ENCODE peak calls at places on chromosomes 12 and 14, in ten cellular contexts. One of them, this sample, is unnamed.
A peak's percentile ranks its signal among the peaks of the same experiment; 100 is the strongest.

GRCh38 chr12:6836851-6837250 is 3.9 kb upstream of the GNB3 start:
- DNase-seq in mucosa of descending colon: peak; percentile 26
- DNase-seq in endodermal cell: no peak
- DNase-seq in Peyer's patch: no peak
- DNase-seq in SK-N-SH: no peak
- DNase-seq in heart left ventricle: no peak
- DNase-seq in CD8-positive, alpha-beta T cell: no peak
- DNase-seq in neural progenitor cell: no peak
- DNase-seq in body of pancreas: no peak
- DNase-seq in cardiac muscle cell: no peak
- DNase-seq in this sample: no peak

GRCh38 chr12:106680280-106680679 is 94.2 kb upstream of the RIC8B start:
- DNase-seq in neural progenitor cell: no peak
- DNase-seq in mucosa of descending colon: no peak
- DNase-seq in CD8-positive, alpha-beta T cell: no peak
- DNase-seq in endodermal cell: no peak
- DNase-seq in Peyer's patch: no peak
- DNase-seq in body of pancreas: no peak
- DNase-seq in heart left ventricle: no peak
- DNase-seq in cardiac muscle cell: no peak
- DNase-seq in SK-N-SH: no peak
- DNase-seq in this sample: no peak

GRCh38 chr12:122473543-122474323 is 27.0 kb downstream of the ZCCHC8 start:
- DNase-seq in heart left ventricle: peak; percentile 15
- DNase-seq in CD8-positive, alpha-beta T cell: no peak
- DNase-seq in body of pancreas: no peak
- DNase-seq in SK-N-SH: no peak
- DNase-seq in endodermal cell: peak; percentile 44
- DNase-seq in Peyer's patch: peak; percentile 12
- DNase-seq in cardiac muscle cell: no peak
- DNase-seq in neural progenitor cell: no peak
- DNase-seq in mucosa of descending colon: no peak
- DNase-seq in this sample: no peak

GRCh38 chr12:117188961-117189724 is 1.1 kb downstream of the FBXO21 start:
- DNase-seq in mucosa of descending colon: peak; percentile 25
- DNase-seq in cardiac muscle cell: no peak
- DNase-seq in endodermal cell: peak; percentile 68
- DNase-seq in body of pancreas: no peak
- DNase-seq in heart left ventricle: no peak
- DNase-seq in Peyer's patch: no peak
- DNase-seq in neural progenitor cell: peak; percentile 48
- DNase-seq in SK-N-SH: no peak
- DNase-seq in CD8-positive, alpha-beta T cell: no peak
- DNase-seq in this sample: no peak

GRCh38 chr12:132423251-132424117 is 66.5 kb upstream of the FBRSL1 start:
- DNase-seq in mucosa of descending colon: no peak
- DNase-seq in endodermal cell: peak; percentile 88
- DNase-seq in SK-N-SH: peak; percentile 81
- DNase-seq in cardiac muscle cell: no peak
- DNase-seq in Peyer's patch: no peak
- DNase-seq in body of pancreas: no peak
- DNase-seq in CD8-positive, alpha-beta T cell: no peak
- DNase-seq in neural progenitor cell: peak; percentile 70
- DNase-seq in heart left ventricle: no peak
- DNase-seq in this sample: no peak

GRCh38 chr14:53882684-53883083 is 73.9 kb downstream of the BMP4 start:
- DNase-seq in CD8-positive, alpha-beta T cell: no peak
- DNase-seq in Peyer's patch: no peak
- DNase-seq in neural progenitor cell: no peak
- DNase-seq in heart left ventricle: no peak
- DNase-seq in body of pancreas: no peak
- DNase-seq in cardiac muscle cell: no peak
- DNase-seq in endodermal cell: no peak
- DNase-seq in mucosa of descending colon: no peak
- DNase-seq in SK-N-SH: no peak
- DNase-seq in this sample: no peak

GRCh38 chr14:75559451-75560187 is 18.8 kb upstream of the FLVCR2 start:
- DNase-seq in SK-N-SH: no peak
- DNase-seq in endodermal cell: no peak
- DNase-seq in heart left ventricle: no peak
- DNase-seq in mucosa of descending colon: no peak
- DNase-seq in neural progenitor cell: no peak
- DNase-seq in CD8-positive, alpha-beta T cell: no peak
- DNase-seq in body of pancreas: peak; percentile 27
- DNase-seq in Peyer's patch: no peak
- DNase-seq in cardiac muscle cell: no peak
- DNase-seq in this sample: peak; percentile 73

GRCh38 chr14:89040438-89041244 is 216.2 kb downstream of the TTC8 start:
- DNase-seq in mucosa of descending colon: peak; percentile 93
- DNase-seq in body of pancreas: peak; percentile 95
- DNase-seq in Peyer's patch: peak; percentile 72
- DNase-seq in SK-N-SH: peak; percentile 83
- DNase-seq in endodermal cell: peak; percentile 98
- DNase-seq in neural progenitor cell: peak; percentile 89
- DNase-seq in CD8-positive, alpha-beta T cell: peak; percentile 70
- DNase-seq in heart left ventricle: peak; percentile 87
- DNase-seq in cardiac muscle cell: peak; percentile 86
- DNase-seq in this sample: peak; percentile 89

GRCh38 chr12:109609256-109609821 is 35.7 kb downstream of the MVK start:
- DNase-seq in cardiac muscle cell: no peak
- DNase-seq in CD8-positive, alpha-beta T cell: no peak
- DNase-seq in endodermal cell: no peak
- DNase-seq in neural progenitor cell: no peak
- DNase-seq in mucosa of descending colon: no peak
- DNase-seq in SK-N-SH: no peak
- DNase-seq in body of pancreas: no peak
- DNase-seq in heart left ventricle: no peak
- DNase-seq in Peyer's patch: no peak
- DNase-seq in this sample: no peak

GRCh38 chr14:56181666-56182065 is 63.5 kb downstream of the PELI2 start:
- DNase-seq in heart left ventricle: no peak
- DNase-seq in neural progenitor cell: no peak
- DNase-seq in cardiac muscle cell: no peak
- DNase-seq in CD8-positive, alpha-beta T cell: no peak
- DNase-seq in mucosa of descending colon: no peak
- DNase-seq in endodermal cell: no peak
- DNase-seq in body of pancreas: peak; percentile 90
- DNase-seq in SK-N-SH: no peak
- DNase-seq in Peyer's patch: no peak
- DNase-seq in this sample: peak; percentile 43

GRCh38 chr12:56385873-56386272 is 23.2 kb upstream of the APOF start:
- DNase-seq in neural progenitor cell: no peak
- DNase-seq in mucosa of descending colon: no peak
- DNase-seq in Peyer's patch: no peak
- DNase-seq in SK-N-SH: no peak
- DNase-seq in body of pancreas: peak; percentile 60
- DNase-seq in CD8-positive, alpha-beta T cell: no peak
- DNase-seq in cardiac muscle cell: no peak
- DNase-seq in endodermal cell: no peak
- DNase-seq in heart left ventricle: no peak
- DNase-seq in this sample: no peak

GRCh38 chr14:52391866-52392600 is 77.9 kb downstream of the PTGER2 start:
- DNase-seq in endodermal cell: no peak
- DNase-seq in heart left ventricle: no peak
- DNase-seq in cardiac muscle cell: no peak
- DNase-seq in neural progenitor cell: no peak
- DNase-seq in body of pancreas: no peak
- DNase-seq in mucosa of descending colon: no peak
- DNase-seq in CD8-positive, alpha-beta T cell: no peak
- DNase-seq in SK-N-SH: no peak
- DNase-seq in Peyer's patch: no peak
- DNase-seq in this sample: no peak

GRCh38 chr12:114860969-114861368 is 177.0 kb upstream of the TBX3 start:
- DNase-seq in CD8-positive, alpha-beta T cell: no peak
- DNase-seq in body of pancreas: no peak
- DNase-seq in neural progenitor cell: no peak
- DNase-seq in endodermal cell: no peak
- DNase-seq in mucosa of descending colon: no peak
- DNase-seq in SK-N-SH: no peak
- DNase-seq in cardiac muscle cell: no peak
- DNase-seq in heart left ventricle: no peak
- DNase-seq in Peyer's patch: no peak
- DNase-seq in this sample: no peak

GRCh38 chr12:27571463-27571862 is 47.5 kb downstream of the PPFIBP1 start:
- DNase-seq in mucosa of descending colon: no peak
- DNase-seq in SK-N-SH: no peak
- DNase-seq in cardiac muscle cell: no peak
- DNase-seq in endodermal cell: no peak
- DNase-seq in heart left ventricle: no peak
- DNase-seq in Peyer's patch: no peak
- DNase-seq in neural progenitor cell: no peak
- DNase-seq in CD8-positive, alpha-beta T cell: no peak
- DNase-seq in body of pancreas: no peak
- DNase-seq in this sample: no peak

GRCh38 chr14:49946320-49947141 is 53.6 kb downstream of the ARF6 start:
- DNase-seq in CD8-positive, alpha-beta T cell: no peak
- DNase-seq in neural progenitor cell: no peak
- DNase-seq in cardiac muscle cell: no peak
- DNase-seq in mucosa of descending colon: no peak
- DNase-seq in body of pancreas: no peak
- DNase-seq in Peyer's patch: no peak
- DNase-seq in heart left ventricle: no peak
- DNase-seq in endodermal cell: no peak
- DNase-seq in SK-N-SH: peak; percentile 63
- DNase-seq in this sample: no peak

GRCh38 chr12:48980953-48981756 is 3.0 kb downstream of the WNT1 start:
- DNase-seq in mucosa of descending colon: peak; percentile 64
- DNase-seq in cardiac muscle cell: no peak
- DNase-seq in neural progenitor cell: peak; percentile 69
- DNase-seq in SK-N-SH: peak; percentile 80
- DNase-seq in body of pancreas: peak; percentile 45
- DNase-seq in CD8-positive, alpha-beta T cell: no peak
- DNase-seq in heart left ventricle: no peak
- DNase-seq in Peyer's patch: peak; percentile 24
- DNase-seq in endodermal cell: peak; percentile 91
- DNase-seq in this sample: no peak

GRCh38 chr12:48925218-48925871 is at the start of gene FKBP11:
- DNase-seq in body of pancreas: peak; percentile 78
- DNase-seq in heart left ventricle: peak; percentile 69
- DNase-seq in cardiac muscle cell: peak; percentile 39
- DNase-seq in SK-N-SH: peak; percentile 74
- DNase-seq in mucosa of descending colon: peak; percentile 81
- DNase-seq in neural progenitor cell: peak; percentile 60
- DNase-seq in CD8-positive, alpha-beta T cell: peak; percentile 65
- DNase-seq in endodermal cell: peak; percentile 93
- DNase-seq in Peyer's patch: peak; percentile 76
- DNase-seq in this sample: peak; percentile 56

GRCh38 chr12:71871116-71871515 is 31.6 kb downstream of the TBC1D15 start:
- DNase-seq in CD8-positive, alpha-beta T cell: no peak
- DNase-seq in body of pancreas: no peak
- DNase-seq in heart left ventricle: no peak
- DNase-seq in neural progenitor cell: no peak
- DNase-seq in Peyer's patch: no peak
- DNase-seq in endodermal cell: no peak
- DNase-seq in mucosa of descending colon: no peak
- DNase-seq in cardiac muscle cell: no peak
- DNase-seq in SK-N-SH: no peak
- DNase-seq in this sample: no peak

GRCh38 chr14:73709904-73710469 is 4.2 kb downstream of the PNMA1 start:
- DNase-seq in CD8-positive, alpha-beta T cell: no peak
- DNase-seq in body of pancreas: no peak
- DNase-seq in SK-N-SH: no peak
- DNase-seq in neural progenitor cell: no peak
- DNase-seq in cardiac muscle cell: no peak
- DNase-seq in heart left ventricle: no peak
- DNase-seq in mucosa of descending colon: no peak
- DNase-seq in Peyer's patch: no peak
- DNase-seq in endodermal cell: no peak
- DNase-seq in this sample: no peak
- H3K4me1 ChIP-seq in CD8-positive, alpha-beta T cell: peaks cover 10% of the 10 kb centered on the region
- H3K4me1 ChIP-seq in body of pancreas: peaks cover 21% of the 10 kb centered on the region
- H3K4me1 ChIP-seq in SK-N-SH: no peaks in the 10 kb centered on the region
- H3K4me1 ChIP-seq in neural progenitor cell: peaks cover 15% of the 10 kb centered on the region
- H3K4me1 ChIP-seq in cardiac muscle cell: peaks cover 4% of the 10 kb centered on the region
- H3K4me1 ChIP-seq in heart left ventricle: peaks cover 3% of the 10 kb centered on the region
- H3K4me1 ChIP-seq in mucosa of descending colon: no peaks in the 10 kb centered on the region
- H3K4me1 ChIP-seq in Peyer's patch: peaks cover 12% of the 10 kb centered on the region
- H3K4me1 ChIP-seq in endodermal cell: no peaks in the 10 kb centered on the region
- H3K4me1 ChIP-seq in this sample: no peaks in the 10 kb centered on the region

DNA sequence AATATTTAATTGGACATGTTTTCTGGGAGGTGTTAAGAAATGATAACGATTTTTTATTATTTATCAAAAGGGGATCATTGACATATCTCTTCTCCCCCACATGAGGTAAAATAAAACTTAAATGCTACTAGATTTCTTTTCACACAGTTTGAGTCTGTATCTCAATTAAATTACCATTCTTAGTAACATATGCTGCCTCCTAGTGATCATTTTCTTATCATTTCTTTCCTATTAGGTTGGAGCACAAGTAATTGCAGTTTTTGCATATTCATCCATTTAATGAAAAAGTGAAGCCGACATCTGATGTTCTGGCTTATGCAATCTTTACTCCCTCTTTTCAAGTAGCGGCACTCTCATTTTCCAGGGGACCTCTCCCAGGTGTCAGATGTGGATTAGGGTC is 24.9 kb downstream of the PUS7L start:
- DNase-seq in body of pancreas: no peak
- DNase-seq in cardiac muscle cell: no peak
- DNase-seq in heart left ventricle: no peak
- DNase-seq in neural progenitor cell: no peak
- DNase-seq in mucosa of descending colon: no peak
- DNase-seq in CD8-positive, alpha-beta T cell: no peak
- DNase-seq in Peyer's patch: no peak
- DNase-seq in SK-N-SH: no peak
- DNase-seq in endodermal cell: no peak
- DNase-seq in this sample: no peak
- TF ChIP-seq CTCF in body of pancreas: no peak
- TF ChIP-seq CTCF in cardiac muscle cell: peak; percentile 1
- TF ChIP-seq CTCF in heart left ventricle: no peak
- TF ChIP-seq CTCF in neural progenitor cell: no peak
- TF ChIP-seq CTCF in mucosa of descending colon: no peak
- TF ChIP-seq CTCF in CD8-positive, alpha-beta T cell: no peak
- TF ChIP-seq CTCF in Peyer's patch: no peak
- TF ChIP-seq CTCF in SK-N-SH: peak; percentile 20
- TF ChIP-seq CTCF in endodermal cell: peak; percentile 40
- TF ChIP-seq CTCF in this sample: no peak

DNA sequence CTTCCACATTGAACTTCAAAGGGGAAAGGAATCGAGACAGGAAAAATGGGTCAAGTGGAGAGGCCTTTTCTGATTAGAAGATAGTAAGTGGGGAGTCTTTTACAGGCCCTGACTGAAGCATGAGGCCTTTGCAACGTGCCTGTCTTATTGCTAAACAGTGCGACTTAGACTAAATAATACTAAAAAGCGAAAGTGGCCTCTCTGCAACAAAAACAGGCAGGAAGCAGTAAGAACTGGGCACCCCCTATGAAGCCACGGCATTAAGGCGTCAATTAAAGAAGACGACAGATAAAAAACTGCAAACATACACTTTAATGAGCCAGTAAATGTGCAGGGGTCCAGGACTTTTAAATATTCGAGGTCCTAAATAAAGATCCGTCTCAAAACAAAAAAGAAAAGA is 283.4 kb upstream of the GRIP1 start:
- DNase-seq in neural progenitor cell: no peak
- DNase-seq in endodermal cell: no peak
- DNase-seq in cardiac muscle cell: no peak
- DNase-seq in SK-N-SH: no peak
- DNase-seq in Peyer's patch: no peak
- DNase-seq in mucosa of descending colon: no peak
- DNase-seq in heart left ventricle: no peak
- DNase-seq in CD8-positive, alpha-beta T cell: no peak
- DNase-seq in body of pancreas: no peak
- DNase-seq in this sample: no peak
- H3K4me1 ChIP-seq in neural progenitor cell: no peaks in the 10 kb centered on the region
- H3K4me1 ChIP-seq in endodermal cell: no peaks in the 10 kb centered on the region
- H3K4me1 ChIP-seq in cardiac muscle cell: no peaks in the 10 kb centered on the region
- H3K4me1 ChIP-seq in SK-N-SH: no peaks in the 10 kb centered on the region
- H3K4me1 ChIP-seq in Peyer's patch: no peaks in the 10 kb centered on the region
- H3K4me1 ChIP-seq in mucosa of descending colon: no peaks in the 10 kb centered on the region
- H3K4me1 ChIP-seq in heart left ventricle: no peaks in the 10 kb centered on the region
- H3K4me1 ChIP-seq in CD8-positive, alpha-beta T cell: peaks cover 24% of the 10 kb centered on the region
- H3K4me1 ChIP-seq in body of pancreas: no peaks in the 10 kb centered on the region
- H3K4me1 ChIP-seq in this sample: no peaks in the 10 kb centered on the region

GRCh38 chr14:94029671-94030203 is 3.6 kb downstream of the OTUB2 start:
- DNase-seq in Peyer's patch: no peak
- DNase-seq in cardiac muscle cell: no peak
- DNase-seq in body of pancreas: no peak
- DNase-seq in neural progenitor cell: no peak
- DNase-seq in heart left ventricle: no peak
- DNase-seq in endodermal cell: no peak
- DNase-seq in CD8-positive, alpha-beta T cell: no peak
- DNase-seq in mucosa of descending colon: no peak
- DNase-seq in SK-N-SH: no peak
- DNase-seq in this sample: no peak
- TF ChIP-seq CTCF in Peyer's patch: no peak
- TF ChIP-seq CTCF in cardiac muscle cell: no peak
- TF ChIP-seq CTCF in body of pancreas: no peak
- TF ChIP-seq CTCF in neural progenitor cell: no peak
- TF ChIP-seq CTCF in heart left ventricle: no peak
- TF ChIP-seq CTCF in endodermal cell: no peak
- TF ChIP-seq CTCF in CD8-positive, alpha-beta T cell: no peak
- TF ChIP-seq CTCF in mucosa of descending colon: no peak
- TF ChIP-seq CTCF in SK-N-SH: no peak
- TF ChIP-seq CTCF in this sample: no peak

This sample was measured in lung.